ENCODE peak calls at places on chromosome 12, in five cellular contexts. Q is T follicular helper cell; F is stimulated activated naive CD8-positive, alpha-beta T cell treated with anti-CD3 and anti-CD28 coated beads, Interleukin-15, amount 100 ng/mL, for 72 hours; M is stimulated activated CD8-positive, alpha-beta memory T cell treated with anti-CD3 and anti-CD28 coated beads, Interleukin-4, amount 100 ng/mL, for 1 hour; R is body of pancreas. D is an unnamed sample.

GRCh38 chr12:49825360-49825970 is 2.7 kb downstream of the NCKAP5L start:
- DNase-seq in Q (no peak), F (no peak), M (no peak), R (no peak), D (no peak)

GRCh38 chr12:120259418-120260202 is 5.9 kb downstream of the PXN start:
- DNase-seq in Q (no peak), F (no peak), M (no peak), R (no peak), D (no peak)

GRCh38 chr12:52924764-52925716 is 20.2 kb upstream of the KRT8 start:
- DNase-seq in Q (no peak), F (no peak), M (no peak), R (peak; percentile 41), D (peak; percentile 82)

GRCh38 chr12:42180990-42181611 is 36.4 kb upstream of the GXYLT1 start:
- DNase-seq in Q (no peak), F (no peak), M (no peak), R (no peak), D (no peak)

GRCh38 chr12:25020621-25021243 is 71.8 kb upstream of the BCAT1 start:
- DNase-seq in Q (no peak), F (no peak), M (no peak), R (no peak), D (no peak)

GRCh38 chr12:84315926-84316325 is 596.7 kb downstream of the SLC6A15 start:
- DNase-seq in Q (no peak), F (no peak), M (no peak), R (no peak), D (no peak)

GRCh38 chr12:68827895-68828294 is 19.9 kb downstream of the MDM2 start:
- DNase-seq in Q (no peak), F (no peak), M (no peak), R (no peak), D (no peak)

GRCh38 chr12:76183459-76184186 is 99.1 kb upstream of the NAP1L1 start:
- DNase-seq in Q (no peak), F (peak; percentile 16), M (no peak), R (no peak), D (peak; percentile 78)

GRCh38 chr12:45209784-45210183 is 6.1 kb upstream of the ANO6 start:
- DNase-seq in Q (no peak), F (no peak), M (no peak), R (no peak), D (no peak)

GRCh38 chr12:40970320-40970907 is 217.7 kb upstream of the PDZRN4 start:
- DNase-seq in Q (no peak), F (no peak), M (no peak), R (no peak), D (no peak)

GRCh38 chr12:57247041-57247440 is 3.9 kb downstream of the STAC3 start:
- DNase-seq in Q (no peak), F (no peak), M (no peak), R (no peak), D (no peak)

GRCh38 chr12:91057349-91057748 is 475 bp downstream of the KERA start:
- DNase-seq in Q (no peak), F (no peak), M (no peak), R (no peak), D (no peak)

GRCh38 chr12:34204830-34205285 is 182.6 kb downstream of the ALG10 start:
- DNase-seq in Q (no peak), F (no peak), M (no peak), R (no peak), D (no peak)

GRCh38 chr12:120928864-120929652 is 24.9 kb upstream of the SPPL3 start:
- DNase-seq in Q (no peak), F (no peak), M (no peak), R (peak; percentile 74), D (no peak)

GRCh38 chr12:105164068-105164467 is 56.5 kb downstream of the WASHC4 start:
- DNase-seq in Q (no peak), F (no peak), M (no peak), R (no peak), D (no peak)

GRCh38 chr12:91274886-91275285 is 92.3 kb upstream of the DCN start:
- DNase-seq in Q (no peak), F (no peak), M (no peak), R (no peak), D (no peak)

GRCh38 chr12:46395308-46395707 is 22.7 kb upstream of the SLC38A2 start:
- DNase-seq in Q (no peak), F (no peak), M (no peak), R (no peak), D (no peak)

GRCh38 chr12:121238604-121239334 is 28.8 kb downstream of the P2RX4 start:
- DNase-seq in Q (no peak), F (no peak), M (no peak), R (peak; percentile 38), D (no peak)

GRCh38 chr12:123801573-123802178 is 39.6 kb downstream of the DNAH10 start:
- DNase-seq in Q (no peak), F (no peak), M (no peak), R (no peak), D (no peak)

GRCh38 chr12:80044694-80045046 is 54.7 kb upstream of the OTOGL start:
- DNase-seq in Q (no peak), F (no peak), M (no peak), R (no peak), D (peak; percentile 40)

GRCh38 chr12:89250648-89251047 is 101.7 kb downstream of the DUSP6 start:
- DNase-seq in Q (no peak), F (no peak), M (no peak), R (no peak), D (no peak)

GRCh38 chr12:28552472-28553061 is 362.3 kb downstream of the CCDC91 start:
- DNase-seq in Q (no peak), F (no peak), M (no peak), R (no peak), D (no peak)

D was measured in HTR-8/SVneo.